ENCODE peak calls at places on chromosomes 11 and 22, in nine cellular contexts. Y is fibroblast of mammary gland, L is tibial artery, C is GM12865, F is foreskin fibroblast, U is fibroblast of villous mesenchyme, O is psoas muscle, M is AG04450, Z is colonic mucosa. B is an unnamed sample.

GRCh38 chr11:7605544-7605943 is 67.8 kb downstream of the CYB5R2 start:
- DNase-seq in O (no peak), C (no peak), Z (no peak), M (no peak), Y (no peak), L (no peak), F (no peak), U (peak; percentile 5), B (no peak)

GRCh38 chr22:28815101-28815500 is 14.7 kb upstream of the XBP1 start:
- DNase-seq in O (no peak), C (no peak), Y (no peak), M (no peak), F (no peak), L (no peak), Z (no peak), U (no peak), B (no peak)

GRCh38 chr11:67584881-67585873 is 1.6 kb downstream of the GSTP1 start:
- DNase-seq in Y (no peak), L (no peak), M (no peak), U (no peak), O (no peak), Z (no peak), C (no peak), F (no peak), B (no peak)

GRCh38 chr11:27187848-27188621 is 147.4 kb downstream of the BBOX1 start:
- DNase-seq in Z (peak; percentile 64), M (no peak), O (no peak), C (no peak), L (no peak), U (no peak), F (no peak), Y (no peak), B (no peak)

GRCh38 chr11:8206251-8207079 is 37.6 kb upstream of the RIC3 start:
- DNase-seq in L (no peak), Y (no peak), O (no peak), F (no peak), U (no peak), M (no peak), Z (peak; percentile 32), C (no peak), B (no peak)

GRCh38 chr11:134367781-134368180 is 36.0 kb downstream of the GLB1L2 start:
- DNase-seq in M (no peak), L (peak; percentile 28), O (no peak), Z (no peak), Y (no peak), F (no peak), C (no peak), U (no peak), B (no peak)

GRCh38 chr22:25497269-25497668 is 67.2 kb upstream of the GRK3 start:
- DNase-seq in Y (peak; percentile 26), C (no peak), O (no peak), L (no peak), U (no peak), M (no peak), Z (no peak), F (peak; percentile 25), B (no peak)

GRCh38 chr11:131658414-131658813 is 288.0 kb downstream of the NTM start:
- DNase-seq in Y (no peak), M (no peak), O (no peak), U (no peak), Z (no peak), C (no peak), L (no peak), F (no peak), B (no peak)

GRCh38 chr11:105392546-105392945 is 217.3 kb upstream of the GRIA4 start:
- DNase-seq in F (peak; percentile 67), L (no peak), Y (peak; percentile 36), M (no peak), Z (no peak), O (no peak), U (peak; percentile 64), C (no peak), B (peak; percentile 16)

GRCh38 chr11:128848815-128849455 is 18.2 kb downstream of the KCNJ1 start:
- DNase-seq in L (no peak), C (peak; percentile 71), Y (peak; percentile 26), O (peak; percentile 66), U (peak; percentile 42), F (no peak), Z (peak; percentile 52), M (no peak), B (no peak)

GRCh38 chr11:107651672-107652071 is 60.2 kb downstream of the SLN start:
- DNase-seq in Z (no peak), Y (peak; percentile 7), U (no peak), C (no peak), M (no peak), L (no peak), O (no peak), F (no peak), B (no peak)

GRCh38 chr22:21818487-21819182 is 48.8 kb downstream of the MAPK1 start:
- DNase-seq in U (no peak), M (no peak), F (no peak), Z (no peak), O (no peak), L (no peak), Y (no peak), C (no peak), B (no peak)

GRCh38 chr11:116558504-116559252 is 214.1 kb downstream of the BUD13 start:
- DNase-seq in F (peak; percentile 20), U (no peak), C (no peak), M (no peak), L (no peak), Y (peak; percentile 32), Z (no peak), O (no peak), B (no peak)

GRCh38 chr11:113316251-113316650 is 1.9 kb downstream of the TTC12 start:
- DNase-seq in C (no peak), U (peak; percentile 12), O (no peak), Z (no peak), M (no peak), F (no peak), Y (no peak), L (no peak), B (no peak)

GRCh38 chr22:45475063-45475747 is 27.5 kb upstream of the FBLN1 start:
- DNase-seq in L (peak; percentile 59), Y (peak; percentile 59), O (no peak), Z (no peak), U (peak; percentile 90), F (no peak), M (no peak), C (no peak), B (no peak)

GRCh38 chr22:24358105-24358836 is 69.1 kb upstream of the ADORA2A start:
- DNase-seq in Z (no peak), F (no peak), U (no peak), O (no peak), M (no peak), C (no peak), L (no peak), Y (no peak), B (no peak)

GRCh38 chr11:111602865-111603632 is 800 bp downstream of the SIK2 start:
- DNase-seq in M (no peak), C (peak; percentile 35), U (peak; percentile 63), Z (peak; percentile 42), L (peak; percentile 78), F (no peak), O (no peak), Y (peak; percentile 52), B (no peak)

GRCh38 chr22:31170971-31171370 is 11.0 kb downstream of the RNF185 start:
- DNase-seq in U (no peak), C (no peak), M (no peak), L (no peak), O (no peak), Y (no peak), F (no peak), Z (no peak), B (no peak)

GRCh38 chr22:30614879-30615278 is 7.9 kb downstream of the TCN2 start:
- DNase-seq in L (no peak), Y (no peak), U (no peak), O (no peak), M (no peak), Z (no peak), F (no peak), C (no peak), B (no peak)

GRCh38 chr22:40714514-40714966 is 35.3 kb downstream of the MCHR1 start:
- DNase-seq in C (no peak), F (no peak), O (peak; percentile 11), M (peak; percentile 34), Z (no peak), Y (peak; percentile 37), L (no peak), U (no peak), B (no peak)

DNA sequence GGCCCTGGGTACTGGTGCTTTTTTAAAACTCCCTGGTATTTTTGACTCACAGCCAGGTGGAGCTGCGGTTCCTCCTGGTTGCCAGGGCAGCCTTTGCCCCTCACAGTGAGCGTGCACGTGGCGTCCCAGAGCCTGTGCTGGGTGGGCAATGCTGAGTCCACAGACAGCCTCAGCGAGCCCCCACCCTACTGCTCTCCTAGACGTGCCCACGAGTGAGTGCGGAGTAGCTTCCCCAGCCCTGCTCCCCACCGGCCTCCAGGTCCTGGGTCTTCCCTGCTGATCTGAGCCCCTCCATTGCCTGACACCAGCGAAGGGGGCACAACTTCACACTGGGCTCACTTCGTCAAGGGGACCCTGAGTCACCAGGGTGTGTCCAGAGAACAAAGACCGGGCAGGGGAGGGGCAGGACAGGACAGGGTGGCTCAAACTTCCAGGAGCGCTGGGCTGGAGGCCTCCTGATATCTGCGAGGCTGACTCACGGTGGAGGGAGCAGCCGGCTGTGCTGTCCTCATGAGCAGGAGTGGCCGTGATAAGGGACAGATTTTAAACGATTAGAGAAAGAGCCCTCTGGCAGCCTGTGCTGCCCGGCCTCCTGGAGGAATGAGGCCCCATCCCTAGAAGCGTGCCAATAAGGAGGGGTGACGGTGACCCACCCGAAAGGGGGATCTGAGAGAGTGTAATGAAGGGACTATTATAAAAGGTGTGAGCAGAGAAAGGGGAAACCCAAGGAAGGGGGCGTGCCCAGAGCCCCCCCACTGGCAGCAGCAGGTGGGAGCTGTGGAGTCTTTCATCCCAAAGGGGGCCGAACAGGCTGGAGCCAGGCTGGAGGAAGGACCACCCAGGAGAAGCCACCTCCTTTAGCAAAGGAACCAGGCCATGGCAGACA is 129.3 kb upstream of the FGF3 start:
- DNase-seq in Z (peak; percentile 61), U (no peak), L (no peak), M (no peak), F (peak; percentile 6), C (no peak), Y (no peak), O (peak; percentile 21), B (no peak)
- TF ChIP-seq CTCF in Z (no peak), U (no peak), L (no peak), M (no peak), F (no peak), C (no peak), Y (no peak), O (no peak), B (no peak)

GRCh38 chr11:441418-442274 is at the start of gene ANO9:
- DNase-seq in O (peak; percentile 46), Z (peak; percentile 86), C (peak; percentile 80), U (no peak), Y (no peak), L (no peak), F (no peak), M (no peak), B (no peak)
- H3K4me3 ChIP-seq in O (no peak within 1 kb of the TSS), Z (peak within 1 kb of the TSS; percentile 49), C (peak within 1 kb of the TSS; percentile 79), U (no peak within 1 kb of the TSS), Y (no peak within 1 kb of the TSS), L (no peak within 1 kb of the TSS), F (no peak within 1 kb of the TSS), M (no peak within 1 kb of the TSS), B (no peak within 1 kb of the TSS)

GRCh38 chr11:123475478-123475877 is 45.4 kb downstream of the GRAMD1B start:
- DNase-seq in Z (no peak), O (no peak), L (no peak), M (no peak), Y (peak; percentile 38), C (no peak), F (peak; percentile 27), U (peak; percentile 21), B (no peak)
- TF ChIP-seq CTCF in Z (no peak), O (no peak), L (no peak), M (peak; percentile 24), Y (peak; percentile 5), C (no peak), F (peak; percentile 17), U (peak; percentile 11), B (peak; percentile 40)

GRCh38 chr11:47407746-47408590 is at the start of gene SLC39A13:
- DNase-seq in M (peak; percentile 92), Y (peak; percentile 95), C (peak; percentile 99), Z (peak; percentile 93), L (peak; percentile 97), U (peak; percentile 97), F (peak; percentile 94), O (peak; percentile 97), B (peak; percentile 83)
- H3K4me3 ChIP-seq in M (peak within 1 kb of the TSS; percentile 95), Y (peak within 1 kb of the TSS; percentile 97), C (peak within 1 kb of the TSS; percentile 77), Z (peak within 1 kb of the TSS; percentile 60), L (peak within 1 kb of the TSS; percentile 70), U (peak within 1 kb of the TSS; percentile 93), F (peak within 1 kb of the TSS; percentile 87), O (peak within 1 kb of the TSS; percentile 86), B (peak within 1 kb of the TSS; percentile 84)